ENCODE peak calls at places on chromosomes 6 and 20, in nine cellular contexts. One of them, this sample, is unnamed.

GRCh38 chr6:170464524-170464979 is 88.6 kb downstream of the PSMB1 start:
- DNase-seq in HCT116: no peak
- DNase-seq in GM23338: no peak
- DNase-seq in SK-N-SH: no peak
- DNase-seq in HepG2: no peak
- DNase-seq in GM12878: peak
- DNase-seq in HL-60: no peak
- DNase-seq in A549: no peak
- DNase-seq in K562: no peak
- DNase-seq in this sample: no peak

GRCh38 chr20:51434556-51435256 is 107.8 kb downstream of the NFATC2 start:
- DNase-seq in HCT116: peak
- DNase-seq in GM23338: no peak
- DNase-seq in SK-N-SH: no peak
- DNase-seq in HepG2: no peak
- DNase-seq in GM12878: no peak
- DNase-seq in HL-60: no peak
- DNase-seq in A549: no peak
- DNase-seq in K562: peak
- DNase-seq in this sample: no peak

GRCh38 chr20:22342410-22342809 is 242.0 kb downstream of the FOXA2 start:
- DNase-seq in HCT116: no peak
- DNase-seq in GM23338: no peak
- DNase-seq in SK-N-SH: no peak
- DNase-seq in HepG2: no peak
- DNase-seq in GM12878: no peak
- DNase-seq in HL-60: no peak
- DNase-seq in A549: no peak
- DNase-seq in K562: no peak
- DNase-seq in this sample: no peak

GRCh38 chr6:134123666-134124208 is 71.3 kb upstream of the SLC2A12 start:
- DNase-seq in HCT116: peak
- DNase-seq in GM23338: peak
- DNase-seq in SK-N-SH: peak
- DNase-seq in HepG2: peak
- DNase-seq in GM12878: peak
- DNase-seq in HL-60: no peak
- DNase-seq in A549: peak
- DNase-seq in K562: peak
- DNase-seq in this sample: peak

GRCh38 chr6:144712541-144712940 is 427.4 kb downstream of the UTRN start:
- DNase-seq in HCT116: no peak
- DNase-seq in GM23338: no peak
- DNase-seq in SK-N-SH: no peak
- DNase-seq in HepG2: no peak
- DNase-seq in GM12878: no peak
- DNase-seq in HL-60: no peak
- DNase-seq in A549: no peak
- DNase-seq in K562: no peak
- DNase-seq in this sample: no peak

GRCh38 chr6:150418825-150419594 is 50.2 kb downstream of the IYD start:
- DNase-seq in HCT116: peak
- DNase-seq in GM23338: peak
- DNase-seq in SK-N-SH: peak
- DNase-seq in HepG2: peak
- DNase-seq in GM12878: no peak
- DNase-seq in HL-60: peak
- DNase-seq in A549: peak
- DNase-seq in K562: peak
- DNase-seq in this sample: no peak

GRCh38 chr6:156009656-156010055 is 554.0 kb upstream of the NOX3 start:
- DNase-seq in HCT116: no peak
- DNase-seq in GM23338: no peak
- DNase-seq in SK-N-SH: no peak
- DNase-seq in HepG2: no peak
- DNase-seq in GM12878: no peak
- DNase-seq in HL-60: no peak
- DNase-seq in A549: no peak
- DNase-seq in K562: no peak
- DNase-seq in this sample: no peak

GRCh38 chr6:3328145-3328544 is 69.4 kb downstream of the PSMG4 start:
- DNase-seq in HCT116: no peak
- DNase-seq in GM23338: no peak
- DNase-seq in SK-N-SH: no peak
- DNase-seq in HepG2: no peak
- DNase-seq in GM12878: no peak
- DNase-seq in HL-60: no peak
- DNase-seq in A549: peak
- DNase-seq in K562: no peak
- DNase-seq in this sample: no peak

GRCh38 chr6:35016417-35017221 is 124.5 kb downstream of the TCP11 start:
- DNase-seq in HCT116: no peak
- DNase-seq in GM23338: no peak
- DNase-seq in SK-N-SH: no peak
- DNase-seq in HepG2: no peak
- DNase-seq in GM12878: no peak
- DNase-seq in HL-60: no peak
- DNase-seq in A549: no peak
- DNase-seq in K562: no peak
- DNase-seq in this sample: no peak
- TF ChIP-seq REST in HCT116: no peak
- TF ChIP-seq REST in GM23338: no peak
- TF ChIP-seq REST in SK-N-SH: no peak
- TF ChIP-seq REST in HepG2: no peak
- TF ChIP-seq REST in GM12878: no peak
- TF ChIP-seq REST in HL-60: no peak
- TF ChIP-seq REST in A549: no peak
- TF ChIP-seq REST in K562: no peak
- TF ChIP-seq REST in this sample: no peak

GRCh38 chr6:10896691-10897090 is 9.8 kb downstream of the SYCP2L start:
- DNase-seq in HCT116: no peak
- DNase-seq in GM23338: no peak
- DNase-seq in SK-N-SH: no peak
- DNase-seq in HepG2: no peak
- DNase-seq in GM12878: no peak
- DNase-seq in HL-60: no peak
- DNase-seq in A549: no peak
- DNase-seq in K562: no peak
- DNase-seq in this sample: no peak

GRCh38 chr6:10890151-10890550 is 3.3 kb downstream of the SYCP2L start:
- DNase-seq in HCT116: no peak
- DNase-seq in GM23338: no peak
- DNase-seq in SK-N-SH: no peak
- DNase-seq in HepG2: no peak
- DNase-seq in GM12878: no peak
- DNase-seq in HL-60: no peak
- DNase-seq in A549: no peak
- DNase-seq in K562: no peak
- DNase-seq in this sample: no peak

GRCh38 chr6:10894958-10895357 is 8.1 kb downstream of the SYCP2L start:
- DNase-seq in HCT116: no peak
- DNase-seq in GM23338: no peak
- DNase-seq in SK-N-SH: no peak
- DNase-seq in HepG2: no peak
- DNase-seq in GM12878: no peak
- DNase-seq in HL-60: no peak
- DNase-seq in A549: no peak
- DNase-seq in K562: no peak
- DNase-seq in this sample: no peak

DNA sequence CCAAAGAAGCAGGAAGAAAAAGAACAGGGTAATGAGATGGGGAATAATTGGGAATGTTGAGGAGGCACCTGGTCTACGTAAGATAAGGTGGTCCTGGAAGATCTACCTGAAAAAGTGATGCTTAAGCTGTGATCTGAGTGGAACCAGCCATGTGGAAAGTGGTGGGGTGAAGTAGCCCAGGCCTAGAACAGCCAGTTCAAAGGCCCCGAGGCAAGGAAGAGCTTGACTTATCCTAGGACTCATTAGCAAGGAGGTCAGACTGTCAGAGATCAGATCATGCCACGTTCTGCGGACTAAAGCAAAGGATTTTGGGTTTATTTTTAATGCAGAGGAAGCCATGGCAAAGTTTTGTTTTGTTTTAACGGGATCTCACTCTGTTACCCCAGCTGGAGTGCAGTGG is 5.1 kb downstream of the SYCP2L start:
- DNase-seq in HCT116: no peak
- DNase-seq in GM23338: no peak
- DNase-seq in SK-N-SH: no peak
- DNase-seq in HepG2: no peak
- DNase-seq in GM12878: no peak
- DNase-seq in HL-60: no peak
- DNase-seq in A549: no peak
- DNase-seq in K562: no peak
- DNase-seq in this sample: no peak
- TF ChIP-seq REST in HCT116: no peak
- TF ChIP-seq REST in GM23338: no peak
- TF ChIP-seq REST in SK-N-SH: no peak
- TF ChIP-seq REST in HepG2: no peak
- TF ChIP-seq REST in GM12878: no peak
- TF ChIP-seq REST in HL-60: no peak
- TF ChIP-seq REST in A549: no peak
- TF ChIP-seq REST in K562: no peak
- TF ChIP-seq REST in this sample: no peak

GRCh38 chr20:49320460-49320859 is 42.6 kb upstream of the ZNFX1 start:
- DNase-seq in HCT116: peak
- DNase-seq in GM23338: peak
- DNase-seq in SK-N-SH: peak
- DNase-seq in HepG2: peak
- DNase-seq in GM12878: no peak
- DNase-seq in HL-60: peak
- DNase-seq in A549: peak
- DNase-seq in K562: peak
- DNase-seq in this sample: no peak

GRCh38 chr20:49324306-49324705 is 46.4 kb upstream of the ZNFX1 start:
- DNase-seq in HCT116: no peak
- DNase-seq in GM23338: no peak
- DNase-seq in SK-N-SH: no peak
- DNase-seq in HepG2: no peak
- DNase-seq in GM12878: no peak
- DNase-seq in HL-60: no peak
- DNase-seq in A549: no peak
- DNase-seq in K562: no peak
- DNase-seq in this sample: no peak

GRCh38 chr20:49325981-49326380 is 48.1 kb upstream of the ZNFX1 start:
- DNase-seq in HCT116: no peak
- DNase-seq in GM23338: no peak
- DNase-seq in SK-N-SH: no peak
- DNase-seq in HepG2: no peak
- DNase-seq in GM12878: no peak
- DNase-seq in HL-60: no peak
- DNase-seq in A549: no peak
- DNase-seq in K562: no peak
- DNase-seq in this sample: no peak

GRCh38 chr20:49319204-49319809 is 41.5 kb upstream of the ZNFX1 start:
- DNase-seq in HCT116: no peak
- DNase-seq in GM23338: peak
- DNase-seq in SK-N-SH: no peak
- DNase-seq in HepG2: no peak
- DNase-seq in GM12878: no peak
- DNase-seq in HL-60: no peak
- DNase-seq in A549: no peak
- DNase-seq in K562: peak
- DNase-seq in this sample: no peak

DNA sequence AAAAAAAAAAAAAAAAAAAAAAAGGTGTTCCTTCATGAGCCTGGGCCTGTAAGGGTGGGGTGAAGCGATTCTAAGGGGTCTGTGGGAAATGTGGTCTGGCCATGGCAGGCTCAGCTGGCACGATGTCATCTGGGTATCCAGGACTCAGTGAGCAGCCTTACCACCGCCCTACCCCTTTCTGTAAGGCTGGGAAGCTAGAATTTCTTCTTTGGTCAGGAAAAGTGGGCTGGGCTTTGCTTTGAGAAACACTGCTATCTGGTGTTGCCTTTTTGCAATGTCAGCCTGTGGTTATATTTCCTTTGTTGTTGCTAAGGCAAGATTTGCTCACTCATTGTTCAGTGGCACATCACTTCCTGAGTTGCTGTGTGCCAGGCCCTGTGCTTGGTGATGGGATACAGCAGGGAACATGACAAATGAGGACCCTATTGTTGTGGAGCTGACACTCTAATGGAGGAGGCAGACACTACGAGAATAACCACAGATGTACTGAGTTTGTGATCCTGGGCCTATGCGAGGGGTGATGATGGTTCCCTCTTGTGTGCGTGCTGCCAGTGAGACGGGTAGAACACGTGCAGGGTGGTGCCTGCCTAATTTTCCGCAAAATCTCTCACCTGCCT is 45.9 kb upstream of the ZNFX1 start:
- DNase-seq in HCT116: peak
- DNase-seq in GM23338: peak
- DNase-seq in SK-N-SH: peak
- DNase-seq in HepG2: peak
- DNase-seq in GM12878: no peak
- DNase-seq in HL-60: peak
- DNase-seq in A549: no peak
- DNase-seq in K562: peak
- DNase-seq in this sample: no peak
- TF ChIP-seq REST in HCT116: no peak
- TF ChIP-seq REST in GM23338: no peak
- TF ChIP-seq REST in SK-N-SH: no peak
- TF ChIP-seq REST in HepG2: no peak
- TF ChIP-seq REST in GM12878: no peak
- TF ChIP-seq REST in HL-60: no peak
- TF ChIP-seq REST in A549: no peak
- TF ChIP-seq REST in K562: no peak
- TF ChIP-seq REST in this sample: no peak

DNA sequence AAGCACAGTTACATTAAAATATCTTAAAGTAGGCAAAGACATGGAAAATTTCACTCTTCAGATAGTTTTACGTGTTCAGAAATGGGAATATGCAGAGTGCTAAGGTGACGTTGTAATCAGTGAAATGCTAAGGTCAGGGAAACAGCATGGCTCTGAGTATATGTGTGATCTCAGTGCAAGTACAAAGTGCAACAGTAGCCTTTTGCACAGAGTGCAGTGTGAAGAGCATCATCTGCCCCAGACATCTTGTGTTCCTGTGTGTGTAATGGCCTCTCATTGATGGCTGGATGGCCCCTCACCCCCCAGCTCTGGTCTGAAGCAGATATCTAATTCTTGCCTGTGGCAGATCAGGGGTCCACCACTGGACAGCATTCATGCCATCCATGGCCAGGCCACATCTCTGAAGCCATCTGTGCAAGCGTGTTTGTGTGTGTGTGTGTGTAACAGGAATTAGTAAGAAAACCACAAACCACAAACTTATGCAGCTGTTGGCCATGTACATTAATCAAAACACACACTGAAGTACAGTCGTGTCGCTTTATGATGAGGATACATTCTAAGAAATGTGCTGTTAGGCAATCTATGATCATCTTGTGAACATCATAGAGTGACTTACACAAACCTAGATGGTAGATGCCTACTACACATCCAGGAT is 165.1 kb downstream of the RALGAPA2 start:
- DNase-seq in HCT116: no peak
- DNase-seq in GM23338: no peak
- DNase-seq in SK-N-SH: no peak
- DNase-seq in HepG2: peak
- DNase-seq in GM12878: no peak
- DNase-seq in HL-60: no peak
- DNase-seq in A549: no peak
- DNase-seq in K562: no peak
- DNase-seq in this sample: no peak
- TF ChIP-seq REST in HCT116: no peak
- TF ChIP-seq REST in GM23338: no peak
- TF ChIP-seq REST in SK-N-SH: no peak
- TF ChIP-seq REST in HepG2: no peak
- TF ChIP-seq REST in GM12878: no peak
- TF ChIP-seq REST in HL-60: no peak
- TF ChIP-seq REST in A549: no peak
- TF ChIP-seq REST in K562: no peak
- TF ChIP-seq REST in this sample: no peak

This sample was measured in Panc1.